ENCODE peak calls at places on chromosomes 11 and 22, in eight cellular contexts. H is cardiac fibroblast, Z is endodermal cell, U is H1, X is AG04450, W is coronary artery, F is HL-60, D is A549. P is an unnamed sample.

GRCh38 chr11:62260261-62260953 is 9.6 kb upstream of the SCGB2A2 start:
- DNase-seq in W (no peak), U (no peak), D (no peak), Z (no peak), F (no peak), H (no peak), X (no peak), P (no peak)

GRCh38 chr11:45390407-45390806 is 104.3 kb upstream of the SYT13 start:
- DNase-seq in H (peak; percentile 11), F (no peak), Z (no peak), X (no peak), W (no peak), U (no peak), D (no peak), P (peak; percentile 44)

GRCh38 chr22:39487826-39488520 is 14.1 kb upstream of the MIEF1 start:
- DNase-seq in D (no peak), F (no peak), H (no peak), W (no peak), U (no peak), Z (no peak), X (no peak), P (no peak)

GRCh38 chr11:125429174-125429707 is 66.8 kb downstream of the FEZ1 start:
- DNase-seq in Z (peak; percentile 95), X (no peak), H (peak; percentile 71), D (peak; percentile 38), U (peak; percentile 90), F (peak; percentile 7), W (no peak), P (no peak)

GRCh38 chr11:36945384-36945783 is 347.3 kb upstream of the RAG2 start:
- DNase-seq in U (no peak), Z (no peak), X (no peak), F (no peak), D (no peak), H (peak; percentile 13), W (no peak), P (no peak)

GRCh38 chr11:117902001-117902855 is 25.8 kb upstream of the FXYD6 start:
- DNase-seq in U (no peak), Z (peak; percentile 33), W (peak; percentile 38), F (no peak), X (no peak), D (no peak), H (no peak), P (no peak)

GRCh38 chr11:71102251-71102995 is 150.0 kb downstream of the SHANK2 start:
- DNase-seq in D (no peak), W (no peak), F (no peak), H (no peak), X (no peak), Z (no peak), U (no peak), P (no peak)

GRCh38 chr11:115111066-115111465 is 393.1 kb downstream of the CADM1 start:
- DNase-seq in H (no peak), X (no peak), Z (no peak), F (no peak), W (no peak), D (no peak), U (no peak), P (no peak)

GRCh38 chr11:77387701-77388100 is 86.2 kb downstream of the PAK1 start:
- DNase-seq in H (no peak), X (no peak), W (no peak), F (no peak), U (no peak), D (no peak), Z (no peak), P (no peak)

GRCh38 chr11:83744620-83745192 is 458.5 kb upstream of the CCDC90B start:
- DNase-seq in Z (no peak), D (no peak), F (no peak), W (no peak), X (no peak), U (no peak), H (no peak), P (no peak)

GRCh38 chr11:59206635-59207034 is 6.1 kb downstream of the MPEG1 start:
- DNase-seq in D (peak; percentile 48), U (peak; percentile 65), F (no peak), H (peak; percentile 54), X (no peak), W (no peak), Z (peak; percentile 88), P (no peak)

GRCh38 chr11:126991596-126991995 is 9.0 kb downstream of the KIRREL3 start:
- DNase-seq in U (no peak), H (peak; percentile 12), Z (no peak), D (no peak), W (no peak), X (no peak), F (no peak), P (no peak)

GRCh38 chr22:19524170-19525115 is at the start of gene CLDN5:
- DNase-seq in U (peak; percentile 89), H (peak; percentile 36), W (no peak), F (peak; percentile 37), D (no peak), Z (peak; percentile 89), X (no peak), P (no peak)

GRCh38 chr11:16981651-16982194 is 32.5 kb downstream of the PLEKHA7 start:
- DNase-seq in Z (peak; percentile 68), H (peak; percentile 72), W (no peak), X (no peak), F (no peak), U (no peak), D (no peak), P (no peak)

GRCh38 chr11:69311767-69312385 is 17.9 kb downstream of the MYEOV start:
- DNase-seq in H (no peak), U (no peak), W (no peak), X (no peak), Z (no peak), D (no peak), F (peak; percentile 30), P (no peak)

GRCh38 chr11:42237701-42238235 is 778.3 kb upstream of the LRRC4C start:
- DNase-seq in W (no peak), D (no peak), H (peak; percentile 38), F (no peak), Z (no peak), X (no peak), U (no peak), P (no peak)

GRCh38 chr22:45608763-45609180 is 62.9 kb upstream of the ATXN10 start:
- DNase-seq in F (no peak), X (no peak), U (no peak), H (no peak), D (no peak), Z (no peak), W (no peak), P (peak; percentile 66)

GRCh38 chr11:65852508-65853248 is 5.3 kb downstream of the CFL1 start:
- DNase-seq in Z (no peak), D (no peak), H (no peak), W (no peak), U (no peak), X (no peak), F (no peak), P (no peak)

GRCh38 chr11:70743941-70744351 is 345.6 kb downstream of the CTTN start:
- DNase-seq in D (no peak), H (no peak), Z (no peak), X (no peak), U (no peak), F (no peak), W (no peak), P (no peak)

GRCh38 chr22:30933457-30933856 is 35.1 kb downstream of the MORC2 start:
- DNase-seq in U (no peak), W (no peak), F (no peak), D (no peak), Z (no peak), H (no peak), X (no peak), P (no peak)

GRCh38 chr11:26820739-26821138 is 98.9 kb upstream of the SLC5A12 start:
- DNase-seq in D (no peak), W (no peak), U (no peak), Z (no peak), H (peak; percentile 91), X (peak; percentile 15), F (no peak), P (peak; percentile 89)

GRCh38 chr11:2671748-2672147 is 28.0 kb downstream of the KCNQ1OT1 start:
- DNase-seq in Z (peak; percentile 12), H (no peak), U (peak; percentile 17), D (no peak), X (no peak), F (no peak), W (no peak), P (no peak)

GRCh38 chr22:26669060-26669481 is 11.7 kb downstream of the MIAT start:
- DNase-seq in Z (peak; percentile 86), F (no peak), H (peak; percentile 57), D (no peak), W (no peak), X (no peak), U (peak; percentile 79), P (no peak)
- TF ChIP-seq CTCF in Z (peak; percentile 72), F (peak; percentile 48), H (peak; percentile 52), D (peak; percentile 25), W (peak; percentile 17), X (peak; percentile 59), U (peak; percentile 78), P (peak; percentile 44)

DNA sequence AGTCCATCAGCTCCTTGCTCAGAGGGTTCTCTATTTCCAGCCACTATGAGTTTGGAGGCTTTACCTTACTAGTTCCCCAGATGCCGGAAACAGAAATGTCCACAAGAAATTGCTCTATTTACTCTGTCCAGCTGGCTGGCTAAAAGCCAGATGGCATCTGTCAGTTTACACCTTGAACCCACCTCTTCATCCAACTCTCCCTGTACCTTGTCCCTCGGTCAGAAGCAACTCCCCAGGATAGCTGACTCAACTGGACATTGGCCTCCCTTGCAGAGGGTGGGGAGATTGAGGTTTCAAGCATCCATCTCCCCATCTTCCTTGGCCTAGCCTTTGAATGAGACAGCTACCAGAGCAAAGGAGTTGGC is 1.7 kb downstream of the C2CD2L start:
- DNase-seq in F (no peak), D (no peak), Z (no peak), X (no peak), W (no peak), H (no peak), U (no peak), P (no peak)
- H3K4me3 ChIP-seq in F (peak overlapping the region; percentile 88), D (no peak overlapping the region), Z (no peak overlapping the region), X (peak overlapping the region; percentile 80), W (peak overlapping the region; percentile 98), H (peak overlapping the region; percentile 87), U (no peak overlapping the region), P (peak overlapping the region; percentile 77)

GRCh38 chr22:28051787-28052356 is 132.8 kb upstream of the PITPNB start:
- DNase-seq in X (no peak), Z (peak; percentile 94), U (peak; percentile 92), H (peak; percentile 78), D (peak; percentile 21), W (no peak), F (no peak), P (no peak)
- TF ChIP-seq CTCF in X (peak; percentile 97), Z (peak; percentile 96), U (peak; percentile 84), H (peak; percentile 92), D (peak; percentile 75), W (peak; percentile 87), F (peak; percentile 35), P (peak; percentile 96)

DNA sequence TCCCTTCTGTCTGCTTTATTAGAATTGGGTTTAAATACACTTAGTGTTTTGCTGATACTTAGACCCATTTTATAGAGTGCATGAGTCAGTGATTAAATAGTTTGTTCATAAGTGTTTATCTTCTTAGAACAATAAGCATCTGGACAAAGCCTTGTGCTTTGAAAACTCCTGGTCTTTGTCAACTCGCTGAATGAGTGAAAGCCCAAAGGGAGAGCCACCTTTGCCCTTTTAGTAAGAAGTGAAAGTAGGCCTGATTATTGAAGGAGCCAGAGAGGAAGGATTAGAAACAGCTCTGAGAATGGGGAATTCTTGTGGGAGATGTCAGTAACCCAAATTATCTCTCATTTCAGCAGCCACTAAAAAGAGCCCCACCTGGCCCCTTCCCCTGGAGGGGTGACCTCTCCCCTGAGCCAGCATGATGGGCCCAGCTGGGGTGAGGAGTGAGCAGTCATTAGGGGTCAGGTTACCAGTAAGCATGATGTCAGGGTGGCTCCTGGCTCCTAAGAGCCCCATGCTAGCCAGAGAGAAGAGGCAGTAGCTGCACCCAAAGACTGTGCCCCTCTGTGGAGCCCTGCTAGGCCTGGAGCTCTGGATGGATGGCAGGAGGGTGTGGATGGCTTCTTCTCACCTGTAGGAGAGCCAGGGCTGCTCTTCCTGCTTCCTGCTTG is 125.1 kb upstream of the E2F8 start:
- DNase-seq in F (no peak), Z (no peak), H (peak; percentile 61), W (peak; percentile 59), X (no peak), U (no peak), D (no peak), P (no peak)
- H3K4me3 ChIP-seq in F (no peak overlapping the region), Z (no peak overlapping the region), H (no peak overlapping the region), W (no peak overlapping the region), X (no peak overlapping the region), U (no peak overlapping the region), D (no peak overlapping the region), P (no peak overlapping the region)

P was measured in AG09309.